ENCODE peak calls at places on chromosomes 6 and 20, in four cellular contexts. C is SHP77 treated with DMSO at 0.1 percent for 48 hours, D is IMR-90, V is iPS-NIHi11. T is an unnamed sample.

GRCh38 chr6:111484655-111484974 is 1.6 kb upstream of the REV3L start:
- DNase-seq in C (no peak), D (peak; percentile 11), V (no peak), T (no peak)

GRCh38 chr6:16776394-16777017 is 15.2 kb upstream of the ATXN1 start:
- DNase-seq in D (no peak), C (no peak), V (no peak), T (no peak)

GRCh38 chr6:5151955-5152401 is 66.8 kb downstream of the PPP1R3G start:
- DNase-seq in D (peak; percentile 87), V (no peak), C (no peak), T (no peak)

GRCh38 chr6:139690007-139690406 is 315.6 kb upstream of the CITED2 start:
- DNase-seq in D (no peak), C (no peak), V (no peak), T (no peak)

GRCh38 chr20:38931984-38932383 is 5.8 kb downstream of the FAM83D start:
- DNase-seq in D (no peak), C (no peak), V (no peak), T (no peak)

GRCh38 chr6:136526196-136526930 is 23.9 kb downstream of the MAP7 start:
- DNase-seq in D (peak; percentile 63), C (peak; percentile 71), V (peak; percentile 61), T (no peak)

GRCh38 chr6:35105078-35105477 is 36.1 kb downstream of the TCP11 start:
- DNase-seq in C (no peak), V (no peak), D (no peak), T (no peak)

GRCh38 chr20:54219751-54220426 is 12.0 kb downstream of the PFDN4 start:
- DNase-seq in D (peak; percentile 63), C (no peak), V (no peak), T (no peak)

GRCh38 chr20:57004416-57004815 is 262.0 kb downstream of the BMP7 start:
- DNase-seq in V (no peak), D (no peak), C (no peak), T (no peak)